ENCODE peak calls at places on chromosomes 12 and 14, in seven cellular contexts. H is IMR-90; W is foreskin fibroblast; X is astrocyte of the hippocampus; Z is HTR-8/SVneo; C is stimulated activated naive CD8-positive, alpha-beta T cell treated with anti-CD3 and anti-CD28 coated beads, Interleukin-15, Interleukin-2, amounts not matched to agents 100 U/mL and 50 U/mL, for 24 hours; B is endothelial cell. I is an unnamed sample.

GRCh38 chr14:74571901-74572828 is 39.9 kb downstream of the LTBP2 start:
- DNase-seq in H (peak), W (peak), X (peak), Z (peak), C (no peak), B (no peak), I (peak)

GRCh38 chr12:50699940-50700339 is 64.0 kb upstream of the ATF1 start:
- DNase-seq in H (no peak), W (no peak), X (no peak), Z (no peak), C (no peak), B (no peak), I (no peak)

GRCh38 chr12:71517145-71517846 is 77.7 kb downstream of the LGR5 start:
- DNase-seq in H (no peak), W (no peak), X (no peak), Z (no peak), C (no peak), B (no peak), I (no peak)

GRCh38 chr14:69663322-69663686 is 51.9 kb downstream of the SUSD6 start:
- DNase-seq in H (no peak), W (no peak), X (peak), Z (no peak), C (no peak), B (no peak), I (no peak)

GRCh38 chr14:50060871-50061663 is 55.3 kb downstream of the VCPKMT start:
- DNase-seq in H (peak), W (peak), X (peak), Z (peak), C (peak), B (peak), I (peak)

GRCh38 chr14:63840981-63841380 is 11.8 kb upstream of the SYNE2 start:
- DNase-seq in H (no peak), W (no peak), X (no peak), Z (no peak), C (peak), B (no peak), I (no peak)

GRCh38 chr12:103680591-103681065 is 93.6 kb downstream of the STAB2 start:
- DNase-seq in H (peak), W (no peak), X (no peak), Z (no peak), C (no peak), B (no peak), I (no peak)

GRCh38 chr12:113135178-113136127 is at the start of gene RASAL1:
- DNase-seq in H (no peak), W (no peak), X (peak), Z (peak), C (peak), B (peak), I (no peak)

GRCh38 chr12:45231515-45232145 is 15.7 kb downstream of the ANO6 start:
- DNase-seq in H (peak), W (peak), X (peak), Z (no peak), C (no peak), B (no peak), I (peak)

GRCh38 chr14:37583358-37584210 is 11.5 kb downstream of the FOXA1 start:
- DNase-seq in H (no peak), W (no peak), X (no peak), Z (no peak), C (no peak), B (no peak), I (no peak)

GRCh38 chr12:16542586-16542985 is 63.4 kb downstream of the LMO3 start:
- DNase-seq in H (no peak), W (no peak), X (no peak), Z (no peak), C (no peak), B (no peak), I (no peak)

GRCh38 chr14:82905762-82906161 is 1372.1 kb upstream of the SEL1L start:
- DNase-seq in H (no peak), W (no peak), X (no peak), Z (no peak), C (no peak), B (no peak), I (no peak)

GRCh38 chr12:53069621-53070410 is 9.4 kb downstream of the SPRYD3 start:
- DNase-seq in H (no peak), W (no peak), X (no peak), Z (no peak), C (no peak), B (no peak), I (no peak)

GRCh38 chr12:124296295-124296915 is 1.5 kb downstream of the RFLNA start:
- DNase-seq in H (no peak), W (no peak), X (peak), Z (no peak), C (no peak), B (no peak), I (no peak)

GRCh38 chr12:127629066-127629820 is 637.7 kb upstream of the TMEM132C start:
- DNase-seq in H (peak), W (no peak), X (peak), Z (no peak), C (no peak), B (no peak), I (no peak)

GRCh38 chr14:96235426-96235825 is 20.6 kb upstream of the BDKRB1 start:
- DNase-seq in H (no peak), W (no peak), X (no peak), Z (no peak), C (no peak), B (no peak), I (no peak)

GRCh38 chr12:113766880-113767878 is 198.9 kb downstream of the RBM19 start:
- DNase-seq in H (peak), W (peak), X (peak), Z (peak), C (no peak), B (no peak), I (peak)

GRCh38 chr14:94867931-94868597 is 98.2 kb upstream of the GSC start:
- DNase-seq in H (no peak), W (no peak), X (peak), Z (no peak), C (no peak), B (no peak), I (no peak)

GRCh38 chr12:125203145-125203765 is 138.0 kb downstream of the AACS start:
- DNase-seq in H (no peak), W (no peak), X (no peak), Z (no peak), C (no peak), B (no peak), I (no peak)

GRCh38 chr14:96805906-96806305 is 8.7 kb downstream of the VRK1 start:
- DNase-seq in H (no peak), W (no peak), X (no peak), Z (no peak), C (no peak), B (no peak), I (no peak)

GRCh38 chr12:77060883-77061240 is 4.5 kb downstream of the E2F7 start:
- DNase-seq in H (no peak), W (no peak), X (no peak), Z (no peak), C (no peak), B (no peak), I (no peak)

GRCh38 chr14:77040995-77041744 is 12.7 kb upstream of the IRF2BPL start:
- DNase-seq in H (no peak), W (no peak), X (peak), Z (no peak), C (peak), B (no peak), I (no peak)

GRCh38 chr14:105034314-105035039 is 13.6 kb upstream of the CDCA4 start:
- DNase-seq in H (no peak), W (no peak), X (no peak), Z (no peak), C (no peak), B (no peak), I (no peak)

GRCh38 chr14:52279405-52279804 is 11.9 kb downstream of the PTGDR start:
- DNase-seq in H (peak), W (peak), X (peak), Z (no peak), C (no peak), B (no peak), I (no peak)

GRCh38 chr14:101857226-101857625 is 95.7 kb downstream of the PPP2R5C start:
- DNase-seq in H (no peak), W (no peak), X (no peak), Z (no peak), C (no peak), B (no peak), I (no peak)

GRCh38 chr12:14239935-14240872 is 125.3 kb upstream of the ATF7IP start:
- DNase-seq in H (no peak), W (no peak), X (no peak), Z (no peak), C (peak), B (no peak), I (no peak)

GRCh38 chr14:69023035-69023434 is 43.9 kb upstream of the ACTN1 start:
- DNase-seq in H (no peak), W (no peak), X (no peak), Z (no peak), C (no peak), B (no peak), I (no peak)

GRCh38 chr12:46160081-46160980 is 108.5 kb downstream of the SLC38A1 start:
- DNase-seq in H (peak), W (peak), X (peak), Z (no peak), C (no peak), B (no peak), I (peak)

GRCh38 chr14:22386924-22387775 is 201.9 kb downstream of the DAD1 start:
- DNase-seq in H (peak), W (peak), X (peak), Z (peak), C (peak), B (peak), I (peak)

GRCh38 chr14:75689012-75689411 is 28.0 kb downstream of the TTLL5 start:
- DNase-seq in H (peak), W (peak), X (no peak), Z (no peak), C (no peak), B (no peak), I (peak)

GRCh38 chr14:41642402-41643195 is 35.9 kb downstream of the LRFN5 start:
- DNase-seq in H (no peak), W (no peak), X (peak), Z (no peak), C (no peak), B (no peak), I (no peak)

GRCh38 chr12:114913871-114914801 is 230.2 kb upstream of the TBX3 start:
- DNase-seq in H (peak), W (peak), X (peak), Z (peak), C (no peak), B (no peak), I (peak)

GRCh38 chr14:31465113-31465512 is 7.8 kb upstream of the DTD2 start:
- DNase-seq in H (peak), W (no peak), X (no peak), Z (no peak), C (no peak), B (no peak), I (no peak)

GRCh38 chr14:89767861-89768268 is 186.7 kb downstream of the EFCAB11 start:
- DNase-seq in H (peak), W (peak), X (peak), Z (peak), C (peak), B (peak), I (peak)

GRCh38 chr12:49201595-49202295 is 12.9 kb upstream of the TUBA1A start:
- DNase-seq in H (peak), W (no peak), X (peak), Z (no peak), C (no peak), B (no peak), I (no peak)

GRCh38 chr12:6552140-6552551 is 3.7 kb downstream of the IFFO1 start:
- DNase-seq in H (no peak), W (peak), X (peak), Z (no peak), C (no peak), B (no peak), I (no peak)

GRCh38 chr12:51923506-51924365 is 16.4 kb downstream of the ACVRL1 start:
- DNase-seq in H (no peak), W (peak), X (peak), Z (no peak), C (peak), B (peak), I (no peak)

GRCh38 chr12:124406043-124406442 is 111.2 kb downstream of the RFLNA start:
- DNase-seq in H (no peak), W (no peak), X (no peak), Z (no peak), C (no peak), B (no peak), I (no peak)

GRCh38 chr12:6735448-6736191 is 11.8 kb downstream of the COPS7A start:
- DNase-seq in H (peak), W (peak), X (peak), Z (peak), C (peak), B (peak), I (peak)